ENCODE peak calls at places on chromosomes 2 and 18, in seven cellular contexts. One of them, this sample, is unnamed.

GRCh38 chr2:170404846-170405245 is 226.9 kb downstream of the MYO3B start:
- DNase-seq in left ventricle myocardium inferior: no peak
- DNase-seq in HS-27A: no peak
- DNase-seq in mesendoderm: no peak
- DNase-seq in Right ventricle myocardium superior: no peak
- DNase-seq in GM20000: no peak
- DNase-seq in stimulated activated naive B cell treated with anti-CD40 and anti-IgM and Interleukin-4, amounts not matched to agents 10 μg/mL and 1 μg/mL and 100 μg/mL, for 72 hours: no peak
- DNase-seq in this sample: no peak

GRCh38 chr2:105409717-105410116 is 10.9 kb upstream of the FHL2 start:
- DNase-seq in GM20000: no peak
- DNase-seq in mesendoderm: no peak
- DNase-seq in HS-27A: peak
- DNase-seq in stimulated activated naive B cell treated with anti-CD40 and anti-IgM and Interleukin-4, amounts not matched to agents 10 μg/mL and 1 μg/mL and 100 μg/mL, for 72 hours: no peak
- DNase-seq in left ventricle myocardium inferior: peak
- DNase-seq in Right ventricle myocardium superior: peak
- DNase-seq in this sample: no peak

GRCh38 chr2:150476809-150477302 is 10.6 kb downstream of the RND3 start:
- DNase-seq in HS-27A: no peak
- DNase-seq in GM20000: no peak
- DNase-seq in stimulated activated naive B cell treated with anti-CD40 and anti-IgM and Interleukin-4, amounts not matched to agents 10 μg/mL and 1 μg/mL and 100 μg/mL, for 72 hours: no peak
- DNase-seq in Right ventricle myocardium superior: no peak
- DNase-seq in left ventricle myocardium inferior: no peak
- DNase-seq in mesendoderm: no peak
- DNase-seq in this sample: no peak

GRCh38 chr2:8573234-8573941 is 108.5 kb upstream of the ID2 start:
- DNase-seq in Right ventricle myocardium superior: no peak
- DNase-seq in mesendoderm: peak
- DNase-seq in HS-27A: no peak
- DNase-seq in left ventricle myocardium inferior: no peak
- DNase-seq in stimulated activated naive B cell treated with anti-CD40 and anti-IgM and Interleukin-4, amounts not matched to agents 10 μg/mL and 1 μg/mL and 100 μg/mL, for 72 hours: no peak
- DNase-seq in GM20000: no peak
- DNase-seq in this sample: no peak

GRCh38 chr18:25262920-25263319 is 89.0 kb downstream of the ZNF521 start:
- DNase-seq in left ventricle myocardium inferior: no peak
- DNase-seq in stimulated activated naive B cell treated with anti-CD40 and anti-IgM and Interleukin-4, amounts not matched to agents 10 μg/mL and 1 μg/mL and 100 μg/mL, for 72 hours: no peak
- DNase-seq in mesendoderm: no peak
- DNase-seq in HS-27A: no peak
- DNase-seq in GM20000: no peak
- DNase-seq in Right ventricle myocardium superior: no peak
- DNase-seq in this sample: no peak

GRCh38 chr2:188326669-188327301 is 35.1 kb downstream of the GULP1 start:
- DNase-seq in stimulated activated naive B cell treated with anti-CD40 and anti-IgM and Interleukin-4, amounts not matched to agents 10 μg/mL and 1 μg/mL and 100 μg/mL, for 72 hours: no peak
- DNase-seq in Right ventricle myocardium superior: no peak
- DNase-seq in mesendoderm: no peak
- DNase-seq in GM20000: no peak
- DNase-seq in HS-27A: no peak
- DNase-seq in left ventricle myocardium inferior: no peak
- DNase-seq in this sample: no peak

GRCh38 chr2:146931109-146931508 is 913.7 kb upstream of the ACVR2A start:
- DNase-seq in HS-27A: no peak
- DNase-seq in Right ventricle myocardium superior: no peak
- DNase-seq in GM20000: no peak
- DNase-seq in mesendoderm: peak
- DNase-seq in left ventricle myocardium inferior: no peak
- DNase-seq in stimulated activated naive B cell treated with anti-CD40 and anti-IgM and Interleukin-4, amounts not matched to agents 10 μg/mL and 1 μg/mL and 100 μg/mL, for 72 hours: no peak
- DNase-seq in this sample: no peak

GRCh38 chr2:238603596-238603995 is 176.9 kb downstream of the ASB1 start:
- DNase-seq in left ventricle myocardium inferior: no peak
- DNase-seq in mesendoderm: no peak
- DNase-seq in GM20000: no peak
- DNase-seq in Right ventricle myocardium superior: no peak
- DNase-seq in stimulated activated naive B cell treated with anti-CD40 and anti-IgM and Interleukin-4, amounts not matched to agents 10 μg/mL and 1 μg/mL and 100 μg/mL, for 72 hours: no peak
- DNase-seq in HS-27A: no peak
- DNase-seq in this sample: no peak

GRCh38 chr2:11722249-11723060 is 24.0 kb upstream of the LPIN1 start:
- DNase-seq in stimulated activated naive B cell treated with anti-CD40 and anti-IgM and Interleukin-4, amounts not matched to agents 10 μg/mL and 1 μg/mL and 100 μg/mL, for 72 hours: no peak
- DNase-seq in Right ventricle myocardium superior: no peak
- DNase-seq in HS-27A: no peak
- DNase-seq in GM20000: no peak
- DNase-seq in mesendoderm: no peak
- DNase-seq in left ventricle myocardium inferior: no peak
- DNase-seq in this sample: no peak

GRCh38 chr2:133331437-133331836 is 236.8 kb downstream of the NCKAP5 start:
- DNase-seq in mesendoderm: no peak
- DNase-seq in GM20000: no peak
- DNase-seq in HS-27A: no peak
- DNase-seq in Right ventricle myocardium superior: no peak
- DNase-seq in stimulated activated naive B cell treated with anti-CD40 and anti-IgM and Interleukin-4, amounts not matched to agents 10 μg/mL and 1 μg/mL and 100 μg/mL, for 72 hours: no peak
- DNase-seq in left ventricle myocardium inferior: no peak
- DNase-seq in this sample: peak

GRCh38 chr2:73971722-73972121 is 13.0 kb upstream of the TET3 start:
- DNase-seq in left ventricle myocardium inferior: no peak
- DNase-seq in GM20000: no peak
- DNase-seq in HS-27A: no peak
- DNase-seq in Right ventricle myocardium superior: no peak
- DNase-seq in stimulated activated naive B cell treated with anti-CD40 and anti-IgM and Interleukin-4, amounts not matched to agents 10 μg/mL and 1 μg/mL and 100 μg/mL, for 72 hours: no peak
- DNase-seq in mesendoderm: no peak
- DNase-seq in this sample: no peak

GRCh38 chr2:127574656-127575055 is 39.2 kb downstream of the MYO7B start:
- DNase-seq in mesendoderm: no peak
- DNase-seq in Right ventricle myocardium superior: no peak
- DNase-seq in HS-27A: no peak
- DNase-seq in GM20000: no peak
- DNase-seq in stimulated activated naive B cell treated with anti-CD40 and anti-IgM and Interleukin-4, amounts not matched to agents 10 μg/mL and 1 μg/mL and 100 μg/mL, for 72 hours: no peak
- DNase-seq in left ventricle myocardium inferior: no peak
- DNase-seq in this sample: no peak

GRCh38 chr2:23041443-23041842 is 343.5 kb upstream of the KLHL29 start:
- DNase-seq in Right ventricle myocardium superior: no peak
- DNase-seq in stimulated activated naive B cell treated with anti-CD40 and anti-IgM and Interleukin-4, amounts not matched to agents 10 μg/mL and 1 μg/mL and 100 μg/mL, for 72 hours: no peak
- DNase-seq in HS-27A: no peak
- DNase-seq in left ventricle myocardium inferior: no peak
- DNase-seq in mesendoderm: no peak
- DNase-seq in GM20000: no peak
- DNase-seq in this sample: no peak

GRCh38 chr18:64203295-64203694 is 54.4 kb upstream of the LINC00305 start:
- DNase-seq in Right ventricle myocardium superior: no peak
- DNase-seq in mesendoderm: no peak
- DNase-seq in GM20000: no peak
- DNase-seq in left ventricle myocardium inferior: no peak
- DNase-seq in HS-27A: no peak
- DNase-seq in stimulated activated naive B cell treated with anti-CD40 and anti-IgM and Interleukin-4, amounts not matched to agents 10 μg/mL and 1 μg/mL and 100 μg/mL, for 72 hours: no peak
- DNase-seq in this sample: no peak

GRCh38 chr2:239954166-239955085 is 70.7 kb downstream of the NDUFA10 start:
- DNase-seq in Right ventricle myocardium superior: peak
- DNase-seq in left ventricle myocardium inferior: peak
- DNase-seq in stimulated activated naive B cell treated with anti-CD40 and anti-IgM and Interleukin-4, amounts not matched to agents 10 μg/mL and 1 μg/mL and 100 μg/mL, for 72 hours: no peak
- DNase-seq in mesendoderm: no peak
- DNase-seq in GM20000: no peak
- DNase-seq in HS-27A: no peak
- DNase-seq in this sample: no peak

GRCh38 chr2:122734756-122735155 is 979.3 kb downstream of the TSN start:
- DNase-seq in left ventricle myocardium inferior: no peak
- DNase-seq in stimulated activated naive B cell treated with anti-CD40 and anti-IgM and Interleukin-4, amounts not matched to agents 10 μg/mL and 1 μg/mL and 100 μg/mL, for 72 hours: no peak
- DNase-seq in HS-27A: no peak
- DNase-seq in Right ventricle myocardium superior: no peak
- DNase-seq in mesendoderm: peak
- DNase-seq in GM20000: no peak
- DNase-seq in this sample: no peak

GRCh38 chr2:61759718-61760117 is 94.1 kb downstream of the FAM161A start:
- DNase-seq in stimulated activated naive B cell treated with anti-CD40 and anti-IgM and Interleukin-4, amounts not matched to agents 10 μg/mL and 1 μg/mL and 100 μg/mL, for 72 hours: no peak
- DNase-seq in left ventricle myocardium inferior: no peak
- DNase-seq in GM20000: no peak
- DNase-seq in mesendoderm: no peak
- DNase-seq in Right ventricle myocardium superior: no peak
- DNase-seq in HS-27A: peak
- DNase-seq in this sample: no peak

This sample was measured in NCI-H1436.